ENCODE peak calls at places on chromosome 11, in nine cellular contexts. V is left ventricle myocardium inferior, W is Peyer's patch, P is suprapubic skin, K is right lobe of liver, Z is neural progenitor cell, Y is uterus, M is kidney, O is A673. T is an unnamed sample. For H3K9me3, the result is how much of the 10 kb centered on the place peaks cover.

GRCh38 chr11:76086713-76087635 is 119.3 kb downstream of the WNT11 start:
- DNase-seq in Z (no peak), K (no peak), Y (no peak), W (no peak), V (no peak), P (no peak), M (no peak), O (no peak), T (no peak)

GRCh38 chr11:110069158-110069737 is 23.9 kb upstream of the ZC3H12C start:
- DNase-seq in V (peak), Y (no peak), M (no peak), W (no peak), K (peak), O (peak), Z (no peak), P (no peak), T (no peak)

GRCh38 chr11:60634151-60634550 is 65.3 kb upstream of the MS4A8 start:
- DNase-seq in W (no peak), M (no peak), Z (peak), P (no peak), Y (no peak), K (no peak), V (no peak), O (peak), T (no peak)

GRCh38 chr11:102338479-102339010 is 8.5 kb upstream of the BIRC2 start:
- DNase-seq in V (no peak), Y (no peak), Z (no peak), W (no peak), O (no peak), P (no peak), K (no peak), M (no peak), T (no peak)

GRCh38 chr11:33899383-33900037 is 7.6 kb upstream of the LMO2 start:
- DNase-seq in K (no peak), V (peak), P (peak), Y (peak), Z (peak), O (peak), W (no peak), M (peak), T (no peak)

GRCh38 chr11:44010789-44011251 is 37.0 kb upstream of the ACCSL start:
- DNase-seq in K (peak), P (peak), Y (no peak), M (no peak), O (no peak), V (no peak), W (no peak), Z (no peak), T (no peak)

GRCh38 chr11:96185220-96185768 is 157.7 kb downstream of the MAML2 start:
- DNase-seq in V (no peak), P (no peak), Y (no peak), Z (no peak), K (no peak), M (no peak), O (no peak), W (peak), T (no peak)

GRCh38 chr11:92500463-92500862 is 275.8 kb downstream of the FAT3 start:
- DNase-seq in W (no peak), Z (no peak), O (no peak), P (no peak), Y (no peak), V (no peak), M (no peak), K (no peak), T (no peak)

DNA sequence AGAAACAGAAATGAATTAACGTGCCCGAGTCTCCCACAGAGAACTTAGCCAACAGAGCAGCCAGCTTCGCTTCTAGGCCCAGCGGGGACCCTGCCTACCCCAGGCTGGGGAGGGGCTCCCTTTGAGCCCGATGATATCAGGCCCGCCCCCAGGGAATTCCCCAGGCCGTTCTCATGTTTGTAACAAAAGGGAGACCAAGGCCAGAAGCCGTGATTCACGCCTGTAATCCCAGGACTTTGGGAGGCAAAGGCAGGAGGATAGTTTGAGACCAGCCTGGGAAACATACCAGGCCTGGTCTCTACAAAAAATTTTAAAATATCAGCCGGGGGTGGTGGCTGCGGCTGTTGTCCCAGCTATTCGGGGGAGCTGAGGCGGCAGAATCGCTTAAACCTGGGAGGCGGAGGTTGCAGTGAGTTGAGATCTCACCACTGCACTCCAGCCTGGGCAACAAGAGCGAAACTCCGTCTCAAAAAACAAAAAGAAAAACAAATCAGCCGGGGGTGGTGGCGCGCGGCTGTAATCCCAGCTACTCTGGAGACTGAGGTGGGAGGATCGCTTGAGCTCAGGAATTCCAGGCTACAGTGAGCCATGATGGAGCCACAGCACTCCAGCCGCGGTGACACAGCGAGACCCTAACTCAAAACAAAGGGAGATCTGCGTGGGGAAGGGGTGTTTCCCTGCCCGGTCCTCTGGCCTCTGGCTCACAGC is 1.7 kb downstream of the DRD4 start:
- DNase-seq in M (no peak), Y (no peak), O (peak), Z (peak), K (no peak), W (no peak), P (no peak), V (no peak), T (no peak)
- H3K27ac ChIP-seq in M (no peak), Y (no peak), O (peak), Z (peak), K (no peak), W (no peak), P (no peak), V (no peak), T (no peak)

DNA sequence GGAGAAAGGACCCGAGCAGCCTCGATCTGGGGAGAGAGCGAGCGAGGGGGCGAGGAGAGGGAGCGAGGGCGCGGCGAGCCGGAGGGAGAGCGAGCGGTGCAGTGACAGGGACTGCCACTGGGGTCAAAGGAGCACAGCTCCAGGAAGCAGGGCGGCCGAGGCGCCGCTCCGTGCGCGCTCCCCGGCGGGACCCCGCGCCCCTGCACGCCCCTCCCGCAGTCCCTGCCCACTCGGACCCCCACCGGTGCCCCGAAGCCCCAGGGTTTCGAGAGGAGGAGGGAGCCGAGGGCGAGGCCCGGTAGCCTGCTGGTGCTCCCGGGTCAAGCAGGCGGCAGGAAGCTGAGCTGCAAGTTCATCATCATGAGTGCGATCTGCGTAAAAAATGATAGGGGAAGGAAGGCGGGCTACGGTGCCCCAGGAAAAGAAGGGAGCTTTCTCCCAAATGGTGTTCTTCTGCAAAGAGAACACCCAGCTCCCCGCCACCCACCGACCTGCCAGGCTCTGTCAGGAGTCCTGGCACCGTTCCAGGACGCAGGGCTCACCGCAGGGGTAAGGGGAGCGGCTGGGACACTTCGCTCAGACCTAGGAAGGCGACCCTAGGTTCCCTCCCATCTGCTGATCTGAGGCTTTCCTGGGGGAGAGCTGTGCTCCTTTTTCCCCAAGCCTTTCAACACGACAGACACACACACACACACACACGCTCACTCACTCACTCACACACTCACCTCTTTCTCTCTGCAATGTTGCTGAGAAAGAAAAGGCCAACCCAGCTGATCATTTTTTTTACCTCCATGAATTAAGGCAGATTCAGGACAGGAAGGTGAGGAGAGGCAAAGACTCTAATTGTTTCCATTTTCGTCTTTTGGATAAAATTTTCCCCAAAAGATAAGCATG is at the start of gene MPPED2:
- DNase-seq in Y (peak), O (peak), V (peak), P (peak), W (no peak), M (peak), K (peak), Z (peak), T (peak)
- TF ChIP-seq CTCF in Y (no peak), O (peak), V (peak), P (no peak), W (no peak), M (no peak), K (peak), Z (peak), T (peak)

GRCh38 chr11:12755510-12755909 is 81.3 kb downstream of the TEAD1 start:
- DNase-seq in W (no peak), O (no peak), Y (no peak), V (no peak), M (no peak), Z (no peak), K (no peak), P (no peak), T (no peak)

GRCh38 chr11:12750181-12750580 is 76.0 kb downstream of the TEAD1 start:
- DNase-seq in Z (no peak), Y (no peak), K (no peak), O (no peak), W (no peak), V (no peak), M (no peak), P (no peak), T (no peak)

GRCh38 chr11:12756101-12756500 is 81.9 kb downstream of the TEAD1 start:
- DNase-seq in K (no peak), W (no peak), P (no peak), Z (no peak), Y (no peak), V (no peak), M (no peak), O (no peak), T (no peak)

GRCh38 chr11:12754582-12755250 is 80.5 kb downstream of the TEAD1 start:
- DNase-seq in M (no peak), V (no peak), W (no peak), P (no peak), Z (no peak), O (no peak), Y (no peak), K (no peak), T (no peak)

GRCh38 chr11:12752868-12753267 is 78.6 kb downstream of the TEAD1 start:
- DNase-seq in O (no peak), V (no peak), P (no peak), Y (no peak), M (no peak), W (no peak), K (no peak), Z (no peak), T (no peak)
- H3K9me3 ChIP-seq in O (under half), V (under half), P (under half), Y (under half), M (under half), W (under half), K (under half), Z (under half), T (under half)

GRCh38 chr11:68403424-68403823 is 57.1 kb upstream of the PPP6R3 start:
- DNase-seq in Y (no peak), V (no peak), P (no peak), W (no peak), K (peak), M (no peak), Z (no peak), O (no peak), T (no peak)
- H3K27ac ChIP-seq in Y (no peak), V (no peak), P (no peak), W (no peak), K (peak), M (no peak), Z (no peak), O (no peak), T (no peak)

GRCh38 chr11:78432058-78432515 is 14.5 kb upstream of the GAB2 start:
- DNase-seq in W (no peak), Y (peak), V (no peak), Z (peak), O (peak), P (no peak), M (no peak), K (no peak), T (no peak)
- TF ChIP-seq CTCF in W (peak), Y (peak), V (peak), Z (peak), O (peak), P (no peak), M (peak), K (peak), T (peak)